ENCODE peak calls at places on chromosomes 16 and 17, in ten cellular contexts. H, V, Z, F, T, J, G, M, S and I are unnamed samples.

GRCh38 chr16:1929105-1929504 is 10.9 kb upstream of the HS3ST6 start:
- DNase-seq in H (peak; percentile 71), V (no peak), Z (no peak), F (no peak), T (peak; percentile 3), J (peak; percentile 54), G (no peak), M (peak; percentile 57), S (no peak), I (peak; percentile 37)

GRCh38 chr17:13727441-13728171 is 125.9 kb upstream of the HS3ST3A1 start:
- DNase-seq in H (no peak), V (peak; percentile 50), Z (no peak), F (peak; percentile 25), T (peak; percentile 84), J (no peak), G (peak; percentile 13), M (no peak), S (no peak), I (no peak)

GRCh38 chr17:53134546-53134945 is 688.2 kb upstream of the KIF2B start:
- DNase-seq in H (no peak), V (no peak), Z (no peak), F (no peak), T (no peak), J (no peak), G (no peak), M (no peak), S (no peak), I (no peak)

GRCh38 chr17:44197980-44198720 is 1.5 kb downstream of the ATXN7L3 start:
- DNase-seq in H (no peak), V (no peak), Z (peak; percentile 59), F (no peak), T (peak; percentile 81), J (no peak), G (no peak), M (peak; percentile 69), S (no peak), I (peak; percentile 61)

GRCh38 chr16:29304251-29304900 is 102.1 kb downstream of the NPIPB11 start:
- DNase-seq in H (no peak), V (no peak), Z (no peak), F (no peak), T (peak; percentile 28), J (no peak), G (no peak), M (no peak), S (peak; percentile 41), I (no peak)

GRCh38 chr16:85344502-85345128 is 232.3 kb upstream of the CIBAR2 start:
- DNase-seq in H (no peak), V (no peak), Z (no peak), F (no peak), T (no peak), J (no peak), G (no peak), M (no peak), S (no peak), I (no peak)

GRCh38 chr16:22665803-22666202 is 148.2 kb upstream of the HS3ST2 start:
- DNase-seq in H (no peak), V (no peak), Z (no peak), F (no peak), T (no peak), J (no peak), G (no peak), M (no peak), S (no peak), I (no peak)

GRCh38 chr16:85253127-85253941 is 141.1 kb upstream of the CIBAR2 start:
- DNase-seq in H (peak; percentile 71), V (no peak), Z (peak; percentile 77), F (no peak), T (no peak), J (peak; percentile 76), G (no peak), M (peak; percentile 94), S (peak; percentile 82), I (peak; percentile 72)

GRCh38 chr17:79707931-79708891 is 22.5 kb upstream of the ENPP7 start:
- DNase-seq in H (peak; percentile 49), V (peak; percentile 4), Z (peak; percentile 75), F (no peak), T (peak; percentile 47), J (peak; percentile 64), G (no peak), M (peak; percentile 78), S (no peak), I (peak; percentile 67)

GRCh38 chr16:25707982-25708583 is 16.3 kb downstream of the HS3ST4 start:
- DNase-seq in H (no peak), V (no peak), Z (no peak), F (no peak), T (no peak), J (peak; percentile 59), G (no peak), M (peak; percentile 42), S (no peak), I (peak; percentile 47)

GRCh38 chr16:87706278-87707000 is 59.3 kb downstream of the KLHDC4 start:
- DNase-seq in H (no peak), V (no peak), Z (no peak), F (no peak), T (no peak), J (peak; percentile 41), G (no peak), M (no peak), S (peak; percentile 74), I (no peak)

GRCh38 chr17:17535957-17536356 is 39.8 kb upstream of the RASD1 start:
- DNase-seq in H (peak; percentile 46), V (no peak), Z (no peak), F (no peak), T (peak; percentile 28), J (peak; percentile 92), G (no peak), M (no peak), S (peak; percentile 83), I (no peak)

GRCh38 chr17:43517615-43518386 is 28.3 kb downstream of the ETV4 start:
- DNase-seq in H (no peak), V (peak; percentile 17), Z (no peak), F (no peak), T (peak; percentile 39), J (no peak), G (no peak), M (peak; percentile 73), S (no peak), I (peak; percentile 14)

GRCh38 chr17:76154292-76154691 is 13.2 kb upstream of the FOXJ1 start:
- DNase-seq in H (no peak), V (no peak), Z (no peak), F (no peak), T (no peak), J (no peak), G (no peak), M (no peak), S (no peak), I (no peak)

GRCh38 chr17:33682622-33683021 is 389.5 kb upstream of the ASIC2 start:
- DNase-seq in H (no peak), V (no peak), Z (no peak), F (no peak), T (no peak), J (no peak), G (no peak), M (no peak), S (no peak), I (no peak)

GRCh38 chr17:33688771-33689170 is 395.7 kb upstream of the ASIC2 start:
- DNase-seq in H (no peak), V (no peak), Z (no peak), F (no peak), T (no peak), J (no peak), G (no peak), M (no peak), S (no peak), I (no peak)

GRCh38 chr17:33687831-33688230 is 394.7 kb upstream of the ASIC2 start:
- DNase-seq in H (no peak), V (no peak), Z (no peak), F (no peak), T (no peak), J (no peak), G (no peak), M (no peak), S (no peak), I (no peak)

GRCh38 chr17:33684714-33685113 is 391.6 kb upstream of the ASIC2 start:
- DNase-seq in H (no peak), V (no peak), Z (no peak), F (no peak), T (no peak), J (no peak), G (no peak), M (no peak), S (no peak), I (no peak)

DNA sequence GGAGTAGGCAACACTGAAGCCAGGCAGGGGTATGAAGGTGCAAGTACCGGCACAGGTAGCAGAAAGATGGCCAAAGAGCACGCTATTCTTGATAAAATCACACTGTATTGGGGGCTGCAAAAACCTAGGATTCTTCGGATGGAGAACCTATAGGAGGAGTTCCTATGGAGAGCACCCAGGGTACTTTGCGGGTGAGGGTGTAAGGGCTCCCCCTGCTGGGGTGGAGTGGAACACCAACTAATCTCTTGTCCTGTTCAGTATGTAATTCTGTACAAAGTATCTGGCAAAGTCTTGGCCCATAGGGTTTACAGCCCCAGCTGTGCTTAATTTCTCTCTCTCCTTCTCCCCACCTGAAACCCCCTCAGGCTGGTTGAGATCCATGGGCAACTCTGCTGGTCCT is 393.1 kb upstream of the ASIC2 start:
- DNase-seq in H (no peak), V (no peak), Z (peak; percentile 5), F (no peak), T (no peak), J (no peak), G (no peak), M (peak; percentile 32), S (no peak), I (peak; percentile 42)
- TF ChIP-seq CTCF in H (no peak), V (no peak), Z (peak; percentile 19), F (peak; percentile 47), T (peak; percentile 6), J (no peak), G (peak; percentile 22), M (peak; percentile 22), S (peak; percentile 42), I (peak; percentile 66)

GRCh38 chr17:82007495-82008257 is 15.0 kb downstream of the CENPX start:
- DNase-seq in H (no peak), V (no peak), Z (no peak), F (no peak), T (no peak), J (no peak), G (no peak), M (no peak), S (no peak), I (no peak)
- TF ChIP-seq CTCF in H (no peak), V (no peak), Z (no peak), F (no peak), T (no peak), J (no peak), G (no peak), M (no peak), S (no peak), I (no peak)

DNA sequence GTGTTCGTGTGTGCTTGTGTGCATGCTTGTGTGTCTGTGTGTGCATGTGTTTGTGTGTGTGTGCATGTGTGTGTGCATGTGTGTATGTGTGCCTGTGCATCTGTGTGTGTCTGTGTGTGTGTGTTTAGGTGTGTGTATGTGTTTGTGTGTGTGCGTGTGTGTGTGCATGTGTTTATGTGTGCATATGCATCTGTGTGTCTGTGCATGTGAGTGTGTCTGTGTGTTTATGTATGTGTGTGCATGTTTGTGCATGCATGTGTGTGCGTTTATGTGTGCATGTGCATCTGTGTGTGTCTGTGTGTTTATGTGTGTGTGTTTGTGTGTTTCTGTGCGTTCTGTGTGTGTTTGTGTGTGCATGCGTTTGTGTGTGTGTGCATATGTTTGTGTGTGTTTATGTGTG is 106.6 kb upstream of the TNRC6C start:
- DNase-seq in H (no peak), V (no peak), Z (no peak), F (no peak), T (no peak), J (no peak), G (no peak), M (no peak), S (peak; percentile 8), I (no peak)
- TF ChIP-seq CTCF in H (no peak), V (no peak), Z (no peak), F (no peak), T (no peak), J (no peak), G (no peak), M (no peak), S (no peak), I (no peak)

GRCh38 chr16:68414581-68414980 is 33.7 kb downstream of the SMPD3 start:
- DNase-seq in H (no peak), V (no peak), Z (no peak), F (no peak), T (no peak), J (no peak), G (no peak), M (no peak), S (no peak), I (no peak)
- TF ChIP-seq CTCF in H (no peak), V (no peak), Z (no peak), F (no peak), T (no peak), J (no peak), G (no peak), M (no peak), S (no peak), I (no peak)